ENCODE peak calls at places on chromosomes 1 and 21, in four cellular contexts. Y is stimulated activated CD8-positive, alpha-beta memory T cell treated with anti-CD3 and anti-CD28 coated beads, Interleukin-4, amount 100 ng/mL, for 4 hours; W is GM23338; G is DMS153. N is an unnamed sample.

GRCh38 chr1:22922640-22923039 is 50.0 kb downstream of the LACTBL1 start:
- DNase-seq in G (no peak), W (no peak), Y (no peak), N (no peak)

GRCh38 chr21:34593954-34594531 is 20.9 kb downstream of the RCAN1 start:
- DNase-seq in W (no peak), G (no peak), Y (no peak), N (no peak)

GRCh38 chr1:59316497-59317128 is 19.7 kb downstream of the FGGY start:
- DNase-seq in Y (no peak), W (no peak), G (no peak), N (no peak)

GRCh38 chr1:54273092-54273836 is 73.3 kb downstream of the MRPL37 start:
- DNase-seq in W (peak), G (peak), Y (no peak), N (peak)

GRCh38 chr1:41368801-41369200 is 7.6 kb downstream of the FOXO6 start:
- DNase-seq in Y (no peak), W (no peak), G (no peak), N (no peak)

GRCh38 chr1:241423541-241424479 is 66.8 kb upstream of the RGS7 start:
- DNase-seq in G (peak), Y (no peak), W (peak), N (peak)

GRCh38 chr21:14687277-14687642 is 141.1 kb upstream of the SAMSN1 start:
- DNase-seq in G (no peak), Y (no peak), W (no peak), N (no peak)

GRCh38 chr1:4424766-4425165 is 229.6 kb upstream of the AJAP1 start:
- DNase-seq in G (no peak), W (no peak), Y (no peak), N (no peak)

GRCh38 chr1:51693420-51694144 is 76.7 kb downstream of the OSBPL9 start:
- DNase-seq in W (no peak), Y (no peak), G (no peak), N (no peak)

GRCh38 chr1:37691497-37692077 is 729 bp upstream of the CDCA8 start:
- DNase-seq in W (peak), Y (no peak), G (peak), N (peak)

GRCh38 chr1:5507340-5507739 is 484.9 kb downstream of the NPHP4 start:
- DNase-seq in G (peak), W (no peak), Y (no peak), N (peak)

GRCh38 chr1:39128959-39129358 is 75.5 kb upstream of the MACF1 start:
- DNase-seq in G (peak), Y (no peak), W (no peak), N (no peak)

GRCh38 chr1:116360435-116361173 is 12.4 kb upstream of the ATP1A1 start:
- DNase-seq in W (no peak), G (no peak), Y (no peak), N (no peak)

GRCh38 chr21:38858429-38859205 is 52.9 kb downstream of the ETS2 start:
- DNase-seq in G (no peak), Y (no peak), W (no peak), N (peak)

GRCh38 chr1:245858683-245859509 is 648.2 kb downstream of the SMYD3 start:
- DNase-seq in W (no peak), Y (no peak), G (no peak), N (no peak)

GRCh38 chr1:227899820-227900449 is 47.8 kb downstream of the WNT9A start:
- DNase-seq in Y (no peak), W (no peak), G (no peak), N (no peak)

GRCh38 chr1:115838805-115839705 is 1.9 kb downstream of the NHLH2 start:
- DNase-seq in Y (no peak), G (peak), W (peak), N (no peak)

GRCh38 chr21:36513430-36513829 is 33.5 kb upstream of the CLDN14 start:
- DNase-seq in G (no peak), Y (no peak), W (no peak), N (no peak)

GRCh38 chr1:182889997-182890396 is 50.9 kb downstream of the DHX9 start:
- DNase-seq in G (no peak), W (peak), Y (no peak), N (no peak)

GRCh38 chr1:93447481-93448291 is at the start of gene FNBP1L:
- DNase-seq in G (peak), Y (peak), W (peak), N (peak)

N was measured in SHP77 treated with DMSO at 0.1 percent for 48 hours.